ENCODE peak calls at places on chromosomes 7 and 10, in eight cellular contexts. H is upper lobe of left lung, W is adrenal gland, I is prostate gland, G is heart left ventricle, P is psoas muscle, O is heart right ventricle, Q is fibroblast of lung. Z is an unnamed sample.

GRCh38 chr10:15857001-15857608 is 3.2 kb downstream of the MINDY3 start:
- DNase-seq in I (no peak), G (no peak), P (no peak), W (no peak), Q (no peak), O (no peak), H (no peak), Z (no peak)

GRCh38 chr10:70323143-70323696 is 39.4 kb upstream of the NPFFR1 start:
- DNase-seq in I (no peak), O (no peak), G (no peak), H (no peak), Q (no peak), P (no peak), W (no peak), Z (no peak)

GRCh38 chr10:13787015-13787421 is 200.3 kb downstream of the PRPF18 start:
- DNase-seq in G (peak; percentile 27), P (no peak), O (no peak), I (no peak), H (no peak), Q (no peak), W (peak; percentile 24), Z (peak; percentile 52)

GRCh38 chr7:76332073-76332472 is 26.7 kb downstream of the YWHAG start:
- DNase-seq in Q (no peak), H (no peak), O (no peak), P (no peak), I (no peak), G (no peak), W (no peak), Z (no peak)

GRCh38 chr7:37916673-37917660 is at the start of gene SFRP4:
- DNase-seq in H (peak; percentile 91), G (peak; percentile 68), O (peak; percentile 67), I (no peak), P (peak; percentile 84), Q (peak; percentile 58), W (peak; percentile 64), Z (peak; percentile 56)

GRCh38 chr10:126892873-126893175 is 12.4 kb upstream of the DOCK1 start:
- DNase-seq in W (no peak), P (no peak), O (no peak), H (peak; percentile 46), Q (no peak), G (no peak), I (no peak), Z (no peak)

GRCh38 chr10:26628395-26628794 is 69.1 kb upstream of the PDSS1 start:
- DNase-seq in W (no peak), O (no peak), I (no peak), P (no peak), Q (no peak), H (no peak), G (no peak), Z (no peak)

GRCh38 chr7:116715087-116715486 is 43.1 kb downstream of the MET start:
- DNase-seq in P (no peak), O (no peak), W (no peak), G (no peak), H (no peak), I (no peak), Q (peak; percentile 25), Z (no peak)

GRCh38 chr7:92464515-92464914 is 13.2 kb downstream of the ERVW-1 start:
- DNase-seq in I (peak; percentile 75), W (no peak), G (no peak), O (no peak), P (no peak), H (no peak), Q (no peak), Z (no peak)

GRCh38 chr7:12722720-12723241 is 35.3 kb downstream of the ARL4A start:
- DNase-seq in H (no peak), Q (no peak), P (no peak), I (no peak), O (no peak), W (no peak), G (no peak), Z (peak; percentile 26)

GRCh38 chr7:18753972-18754610 is 258.5 kb downstream of the HDAC9 start:
- DNase-seq in O (no peak), P (no peak), W (no peak), Q (peak; percentile 72), I (no peak), H (no peak), G (no peak), Z (peak; percentile 99)

GRCh38 chr7:92769844-92770243 is 66.5 kb downstream of the CDK6 start:
- DNase-seq in I (no peak), O (no peak), H (no peak), Q (no peak), P (no peak), W (no peak), G (no peak), Z (no peak)

GRCh38 chr10:121266370-121266769 is 331.9 kb downstream of the FGFR2 start:
- DNase-seq in W (no peak), H (no peak), O (no peak), G (no peak), P (no peak), Q (no peak), I (no peak), Z (no peak)

GRCh38 chr7:159143780-159144755 is 599 bp downstream of the VIPR2 start:
- DNase-seq in I (no peak), Q (no peak), O (peak; percentile 57), H (peak; percentile 86), P (peak; percentile 66), W (no peak), G (peak; percentile 66), Z (no peak)

GRCh38 chr7:39721919-39722597 is 98.7 kb downstream of the RALA start:
- DNase-seq in G (no peak), P (no peak), I (no peak), O (no peak), H (no peak), W (no peak), Q (no peak), Z (no peak)
- H3K36me3 ChIP-seq in G (no peaks in the 10 kb centered on the region), P (no peaks in the 10 kb centered on the region), I (no peaks in the 10 kb centered on the region), O (no peaks in the 10 kb centered on the region), H (no peaks in the 10 kb centered on the region), W (no peaks in the 10 kb centered on the region), Q (no peaks in the 10 kb centered on the region), Z (no peaks in the 10 kb centered on the region)

GRCh38 chr10:97940534-97940933 is 89.9 kb downstream of the CRTAC1 start:
- DNase-seq in W (no peak), H (no peak), G (no peak), P (no peak), O (no peak), Q (no peak), I (no peak), Z (no peak)
- TF ChIP-seq CTCF in W (no peak), H (no peak), G (no peak), P (no peak), O (no peak), Q (no peak), I (no peak), Z (no peak)

DNA sequence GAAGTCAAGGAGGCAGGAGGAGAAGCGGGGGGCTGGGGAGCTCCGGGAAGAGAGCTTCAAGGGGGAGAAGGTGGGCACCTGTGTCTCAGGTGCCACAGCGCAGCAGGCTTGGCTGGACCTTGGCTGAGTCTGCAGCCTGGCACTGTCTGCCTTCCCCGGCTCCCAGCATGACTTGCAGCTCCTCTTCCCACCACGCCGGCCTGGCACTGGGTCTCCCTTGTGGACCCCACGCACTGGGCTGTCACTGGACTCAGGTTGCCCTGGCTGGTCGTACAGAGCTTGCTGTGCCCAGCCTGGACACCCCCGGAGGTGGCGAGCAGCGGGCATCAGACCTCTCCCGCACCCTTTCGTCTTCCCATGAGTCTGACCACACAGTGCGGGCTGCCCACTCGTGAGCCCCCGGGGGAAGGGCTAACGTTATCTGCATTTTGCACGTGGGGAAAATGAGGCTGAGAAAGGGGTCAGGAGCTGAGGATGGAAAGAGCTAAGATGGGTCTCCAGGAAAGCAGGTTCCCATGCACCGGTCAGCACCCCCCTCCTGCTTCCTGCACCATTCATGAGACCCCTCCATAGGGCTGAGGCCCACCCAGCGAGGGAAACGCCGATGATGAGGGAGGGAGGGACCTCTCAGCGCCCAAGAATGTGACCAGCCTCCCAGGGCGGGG is 40.3 kb upstream of the PSMG3 start:
- DNase-seq in W (no peak), P (no peak), I (no peak), H (peak; percentile 71), O (no peak), G (no peak), Q (no peak), Z (no peak)
- H3K27ac ChIP-seq in W (no peak overlapping the region), P (no peak overlapping the region), I (no peak overlapping the region), H (no peak overlapping the region), O (no peak overlapping the region), G (no peak overlapping the region), Q (no peak overlapping the region), Z (no peak overlapping the region)

DNA sequence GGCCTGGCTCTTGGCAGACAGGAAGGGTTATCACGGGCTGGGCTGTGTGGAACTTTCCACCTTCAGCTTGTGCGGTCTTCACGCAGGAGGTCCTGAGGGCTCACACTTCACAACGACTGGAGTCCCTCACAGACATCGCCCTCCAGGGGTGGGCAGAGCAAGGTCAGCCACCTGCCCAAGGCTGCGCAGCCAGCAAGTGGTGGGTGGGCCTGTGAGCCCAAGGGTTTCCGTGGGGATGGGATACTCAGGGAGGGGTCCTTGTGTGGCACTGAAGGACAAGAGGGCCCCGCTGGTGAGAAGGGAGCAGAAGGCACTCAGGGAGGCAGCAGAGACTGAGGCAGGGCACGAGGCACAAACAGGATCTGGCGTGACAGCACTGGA is 22.0 kb downstream of the PDIA4 start:
- DNase-seq in G (no peak), Q (no peak), W (no peak), I (no peak), P (no peak), H (no peak), O (no peak), Z (no peak)
- H3K36me3 ChIP-seq in G (peaks cover 82% of the 10 kb centered on the region), Q (peaks cover 32% of the 10 kb centered on the region), W (no peaks in the 10 kb centered on the region), I (peaks cover 16% of the 10 kb centered on the region), P (peaks cover 11% of the 10 kb centered on the region), H (peaks cover 100% of the 10 kb centered on the region), O (no peaks in the 10 kb centered on the region), Z (peaks cover 39% of the 10 kb centered on the region)

GRCh38 chr10:88991161-88991899 is 732 bp downstream of the FAS start:
- DNase-seq in H (peak; percentile 93), G (peak; percentile 84), W (peak; percentile 78), P (peak; percentile 78), Q (peak; percentile 79), O (peak; percentile 78), I (peak; percentile 65), Z (peak; percentile 70)
- TF ChIP-seq CTCF in H (no peak), G (no peak), W (no peak), P (no peak), Q (no peak), O (no peak), I (no peak), Z (no peak)

DNA sequence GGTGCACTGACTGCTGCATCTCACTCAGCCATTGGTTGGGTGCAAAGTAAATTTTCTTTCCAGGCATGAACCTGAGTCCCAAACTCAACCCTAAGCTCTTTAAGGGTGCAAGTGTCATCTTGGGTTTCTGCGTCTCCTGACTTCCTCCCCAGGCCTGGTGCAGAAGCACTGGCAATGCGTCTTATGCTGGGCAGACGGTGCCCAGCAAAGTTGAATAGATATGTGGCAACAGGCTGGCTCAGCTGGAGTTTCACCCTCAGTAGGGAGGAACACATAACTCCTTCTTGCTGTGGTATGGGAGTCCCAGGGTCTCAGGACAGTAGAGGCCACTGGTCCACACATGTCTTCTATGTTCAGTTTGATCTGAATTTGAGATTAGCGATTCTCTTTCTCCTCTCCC is 181.3 kb downstream of the RPS24 start:
- DNase-seq in H (no peak), I (no peak), O (no peak), W (no peak), G (no peak), P (no peak), Q (no peak), Z (no peak)
- H3K27ac ChIP-seq in H (no peak overlapping the region), I (no peak overlapping the region), O (peak overlapping the region; percentile 67), W (peak overlapping the region; percentile 9), G (peak overlapping the region; percentile 76), P (no peak overlapping the region), Q (no peak overlapping the region), Z (no peak overlapping the region)

GRCh38 chr10:86518781-86519180 is 2.8 kb downstream of the WAPL start:
- DNase-seq in Q (no peak), G (no peak), O (no peak), W (no peak), I (no peak), H (no peak), P (no peak), Z (no peak)
- H3K36me3 ChIP-seq in Q (peaks cover 2% of the 10 kb centered on the region), G (peaks cover 41% of the 10 kb centered on the region), O (no peaks in the 10 kb centered on the region), W (no peaks in the 10 kb centered on the region), I (no peaks in the 10 kb centered on the region), H (peaks cover 31% of the 10 kb centered on the region), P (no peaks in the 10 kb centered on the region), Z (peaks cover 19% of the 10 kb centered on the region)